ENCODE peak calls at places on chromosomes 16 and 17, in six cellular contexts. One of them, this sample, is unnamed.

GRCh38 chr17:76048711-76049110 is 21.6 kb upstream of the EVPL start:
- DNase-seq in left ventricle myocardium inferior: no peak
- DNase-seq in neural progenitor cell: no peak
- DNase-seq in aorta: no peak
- DNase-seq in hepatocyte: no peak
- DNase-seq in body of pancreas: no peak
- DNase-seq in this sample: no peak

GRCh38 chr17:20096430-20096829 is 87.3 kb downstream of the SPECC1 start:
- DNase-seq in left ventricle myocardium inferior: peak; percentile 57
- DNase-seq in neural progenitor cell: no peak
- DNase-seq in aorta: no peak
- DNase-seq in hepatocyte: no peak
- DNase-seq in body of pancreas: no peak
- DNase-seq in this sample: no peak

GRCh38 chr17:61411114-61411943 is 11.7 kb downstream of the TBX2 start:
- DNase-seq in left ventricle myocardium inferior: no peak
- DNase-seq in neural progenitor cell: peak; percentile 87
- DNase-seq in aorta: peak; percentile 77
- DNase-seq in hepatocyte: peak; percentile 79
- DNase-seq in body of pancreas: no peak
- DNase-seq in this sample: peak; percentile 51

GRCh38 chr17:65666869-65667268 is 105.4 kb upstream of the AXIN2 start:
- DNase-seq in left ventricle myocardium inferior: no peak
- DNase-seq in neural progenitor cell: peak; percentile 87
- DNase-seq in aorta: no peak
- DNase-seq in hepatocyte: no peak
- DNase-seq in body of pancreas: no peak
- DNase-seq in this sample: no peak

GRCh38 chr17:72004011-72004427 is 116.8 kb upstream of the SOX9 start:
- DNase-seq in left ventricle myocardium inferior: no peak
- DNase-seq in neural progenitor cell: no peak
- DNase-seq in aorta: no peak
- DNase-seq in hepatocyte: no peak
- DNase-seq in body of pancreas: no peak
- DNase-seq in this sample: no peak

GRCh38 chr16:23469814-23470213 is 16.8 kb upstream of the COG7 start:
- DNase-seq in left ventricle myocardium inferior: no peak
- DNase-seq in neural progenitor cell: no peak
- DNase-seq in aorta: no peak
- DNase-seq in hepatocyte: no peak
- DNase-seq in body of pancreas: peak; percentile 71
- DNase-seq in this sample: no peak

GRCh38 chr17:57986841-57987581 is 1.0 kb downstream of the VEZF1 start:
- DNase-seq in left ventricle myocardium inferior: peak; percentile 40
- DNase-seq in neural progenitor cell: peak; percentile 78
- DNase-seq in aorta: peak; percentile 61
- DNase-seq in hepatocyte: peak; percentile 81
- DNase-seq in body of pancreas: peak; percentile 48
- DNase-seq in this sample: peak; percentile 46

GRCh38 chr16:64356267-64356666 is 765.6 kb downstream of the CDH11 start:
- DNase-seq in left ventricle myocardium inferior: no peak
- DNase-seq in neural progenitor cell: no peak
- DNase-seq in aorta: no peak
- DNase-seq in hepatocyte: peak; percentile 50
- DNase-seq in body of pancreas: no peak
- DNase-seq in this sample: no peak

GRCh38 chr17:74523308-74523707 is 8.0 kb downstream of the CD300LB start:
- DNase-seq in left ventricle myocardium inferior: no peak
- DNase-seq in neural progenitor cell: no peak
- DNase-seq in aorta: no peak
- DNase-seq in hepatocyte: no peak
- DNase-seq in body of pancreas: no peak
- DNase-seq in this sample: no peak

GRCh38 chr17:512926-513325 is 160.3 kb upstream of the RPH3AL start:
- DNase-seq in left ventricle myocardium inferior: no peak
- DNase-seq in neural progenitor cell: no peak
- DNase-seq in aorta: no peak
- DNase-seq in hepatocyte: no peak
- DNase-seq in body of pancreas: peak; percentile 37
- DNase-seq in this sample: no peak

GRCh38 chr16:48064971-48065370 is 90.8 kb downstream of the ABCC12 start:
- DNase-seq in left ventricle myocardium inferior: no peak
- DNase-seq in neural progenitor cell: no peak
- DNase-seq in aorta: no peak
- DNase-seq in hepatocyte: no peak
- DNase-seq in body of pancreas: no peak
- DNase-seq in this sample: no peak

GRCh38 chr16:20879175-20880053 is 20.7 kb downstream of the DCUN1D3 start:
- DNase-seq in left ventricle myocardium inferior: no peak
- DNase-seq in neural progenitor cell: no peak
- DNase-seq in aorta: no peak
- DNase-seq in hepatocyte: no peak
- DNase-seq in body of pancreas: no peak
- DNase-seq in this sample: no peak

GRCh38 chr16:85090873-85091521 is 21.3 kb downstream of the CIBAR2 start:
- DNase-seq in left ventricle myocardium inferior: no peak
- DNase-seq in neural progenitor cell: no peak
- DNase-seq in aorta: no peak
- DNase-seq in hepatocyte: no peak
- DNase-seq in body of pancreas: peak; percentile 78
- DNase-seq in this sample: no peak

GRCh38 chr16:73226675-73227074 is 178.7 kb upstream of the ZFHX3 start:
- DNase-seq in left ventricle myocardium inferior: no peak
- DNase-seq in neural progenitor cell: no peak
- DNase-seq in aorta: no peak
- DNase-seq in hepatocyte: no peak
- DNase-seq in body of pancreas: no peak
- DNase-seq in this sample: no peak

GRCh38 chr17:46772013-46772878 is 46.2 kb downstream of the WNT3 start:
- DNase-seq in left ventricle myocardium inferior: peak; percentile 35
- DNase-seq in neural progenitor cell: peak; percentile 74
- DNase-seq in aorta: no peak
- DNase-seq in hepatocyte: peak; percentile 66
- DNase-seq in body of pancreas: peak; percentile 46
- DNase-seq in this sample: peak; percentile 41

DNA sequence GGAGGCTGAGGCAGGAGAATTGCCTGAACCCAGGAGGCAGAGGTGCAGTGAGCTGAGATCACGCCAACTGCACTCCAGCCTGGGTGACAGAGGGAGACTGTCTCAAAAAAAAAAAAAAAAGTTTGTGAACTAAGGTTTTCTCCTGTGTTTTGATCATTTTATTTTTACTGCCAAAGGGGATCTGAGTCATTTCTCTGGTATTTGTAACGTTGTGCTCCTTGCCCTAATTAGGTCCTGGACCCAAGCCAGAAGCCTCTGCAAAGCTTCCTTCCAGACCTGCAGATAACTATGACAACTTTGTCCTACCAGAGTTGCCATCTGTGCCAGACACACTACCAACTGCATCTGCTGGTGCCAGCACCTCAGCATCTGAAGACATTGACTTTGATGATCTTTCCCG is 32.1 kb downstream of the IST1 start:
- DNase-seq in left ventricle myocardium inferior: peak; percentile 45
- DNase-seq in neural progenitor cell: no peak
- DNase-seq in aorta: peak; percentile 73
- DNase-seq in hepatocyte: peak; percentile 60
- DNase-seq in body of pancreas: peak; percentile 48
- DNase-seq in this sample: peak; percentile 44
- H3K27ac ChIP-seq in left ventricle myocardium inferior: peak overlapping the region; percentile 83
- H3K27ac ChIP-seq in neural progenitor cell: no peak overlapping the region
- H3K27ac ChIP-seq in aorta: no peak overlapping the region
- H3K27ac ChIP-seq in hepatocyte: peak overlapping the region; percentile 67
- H3K27ac ChIP-seq in body of pancreas: peak overlapping the region; percentile 33
- H3K27ac ChIP-seq in this sample: no peak overlapping the region

GRCh38 chr17:59093702-59094231 is 12.9 kb downstream of the TRIM37 start:
- DNase-seq in left ventricle myocardium inferior: peak; percentile 41
- DNase-seq in neural progenitor cell: no peak
- DNase-seq in aorta: peak; percentile 73
- DNase-seq in hepatocyte: peak; percentile 22
- DNase-seq in body of pancreas: peak; percentile 37
- DNase-seq in this sample: no peak

GRCh38 chr17:59097876-59098275 is 8.8 kb downstream of the TRIM37 start:
- DNase-seq in left ventricle myocardium inferior: no peak
- DNase-seq in neural progenitor cell: no peak
- DNase-seq in aorta: no peak
- DNase-seq in hepatocyte: no peak
- DNase-seq in body of pancreas: no peak
- DNase-seq in this sample: no peak

GRCh38 chr17:59093145-59093701 is 13.5 kb downstream of the TRIM37 start:
- DNase-seq in left ventricle myocardium inferior: no peak
- DNase-seq in neural progenitor cell: no peak
- DNase-seq in aorta: no peak
- DNase-seq in hepatocyte: no peak
- DNase-seq in body of pancreas: no peak
- DNase-seq in this sample: no peak

DNA sequence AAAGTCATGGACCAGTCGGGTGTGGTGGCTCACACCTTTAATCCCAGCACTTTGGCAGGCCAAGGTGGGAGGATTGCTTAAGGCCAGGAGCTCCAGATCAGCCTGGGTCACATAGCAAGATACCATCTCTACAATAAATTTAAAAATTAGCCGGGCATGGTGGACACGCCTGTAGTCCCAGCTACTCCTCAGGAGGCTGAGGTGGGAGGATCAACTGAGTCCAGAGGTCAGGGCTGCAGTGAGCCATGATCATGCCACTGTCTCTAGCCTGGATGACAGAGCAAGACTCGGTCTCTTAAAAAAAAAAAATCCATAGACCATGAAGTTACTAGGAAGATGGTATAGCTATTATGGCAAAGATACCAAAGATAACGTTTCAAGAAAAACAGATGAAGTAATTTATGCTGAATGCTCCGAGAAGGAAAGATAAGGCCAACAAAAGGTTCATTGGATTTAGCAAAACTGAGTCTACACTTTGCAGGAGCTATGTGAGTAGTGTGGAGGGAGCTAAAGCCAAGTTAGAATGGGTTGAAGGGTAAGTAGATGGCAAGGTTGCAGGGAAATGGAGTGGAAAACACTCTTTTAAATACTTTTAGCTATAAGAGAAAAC is 11.7 kb downstream of the TRIM37 start:
- DNase-seq in left ventricle myocardium inferior: no peak
- DNase-seq in neural progenitor cell: no peak
- DNase-seq in aorta: no peak
- DNase-seq in hepatocyte: no peak
- DNase-seq in body of pancreas: no peak
- DNase-seq in this sample: no peak
- H3K27ac ChIP-seq in left ventricle myocardium inferior: peak overlapping the region; percentile 70
- H3K27ac ChIP-seq in neural progenitor cell: no peak overlapping the region
- H3K27ac ChIP-seq in aorta: no peak overlapping the region
- H3K27ac ChIP-seq in hepatocyte: peak overlapping the region; percentile 5
- H3K27ac ChIP-seq in body of pancreas: no peak overlapping the region
- H3K27ac ChIP-seq in this sample: no peak overlapping the region

DNA sequence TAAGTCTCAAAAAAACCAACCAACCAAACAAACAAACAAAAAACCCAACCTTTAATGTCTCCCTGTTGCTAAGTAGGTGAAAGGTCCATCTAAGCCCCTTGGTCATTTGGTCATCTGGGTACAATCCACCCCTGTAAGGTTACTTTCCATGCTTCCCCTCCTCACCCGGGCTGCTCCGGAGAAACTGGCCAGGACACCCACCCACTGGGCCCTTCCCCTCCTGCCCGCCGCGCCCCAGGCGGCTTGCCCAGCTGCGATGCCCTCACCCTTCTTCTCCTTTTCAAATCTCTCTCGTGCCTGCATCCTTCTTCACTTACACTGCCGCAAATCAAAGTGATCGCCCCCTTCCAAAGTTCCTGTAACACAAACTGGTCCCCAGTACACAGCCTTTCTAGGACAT is 2.0 kb downstream of the NTAN1 start:
- DNase-seq in left ventricle myocardium inferior: no peak
- DNase-seq in neural progenitor cell: no peak
- DNase-seq in aorta: peak; percentile 71
- DNase-seq in hepatocyte: no peak
- DNase-seq in body of pancreas: no peak
- DNase-seq in this sample: no peak
- H3K27ac ChIP-seq in left ventricle myocardium inferior: peak overlapping the region; percentile 92
- H3K27ac ChIP-seq in neural progenitor cell: no peak overlapping the region
- H3K27ac ChIP-seq in aorta: no peak overlapping the region
- H3K27ac ChIP-seq in hepatocyte: no peak overlapping the region
- H3K27ac ChIP-seq in body of pancreas: no peak overlapping the region
- H3K27ac ChIP-seq in this sample: no peak overlapping the region

DNA sequence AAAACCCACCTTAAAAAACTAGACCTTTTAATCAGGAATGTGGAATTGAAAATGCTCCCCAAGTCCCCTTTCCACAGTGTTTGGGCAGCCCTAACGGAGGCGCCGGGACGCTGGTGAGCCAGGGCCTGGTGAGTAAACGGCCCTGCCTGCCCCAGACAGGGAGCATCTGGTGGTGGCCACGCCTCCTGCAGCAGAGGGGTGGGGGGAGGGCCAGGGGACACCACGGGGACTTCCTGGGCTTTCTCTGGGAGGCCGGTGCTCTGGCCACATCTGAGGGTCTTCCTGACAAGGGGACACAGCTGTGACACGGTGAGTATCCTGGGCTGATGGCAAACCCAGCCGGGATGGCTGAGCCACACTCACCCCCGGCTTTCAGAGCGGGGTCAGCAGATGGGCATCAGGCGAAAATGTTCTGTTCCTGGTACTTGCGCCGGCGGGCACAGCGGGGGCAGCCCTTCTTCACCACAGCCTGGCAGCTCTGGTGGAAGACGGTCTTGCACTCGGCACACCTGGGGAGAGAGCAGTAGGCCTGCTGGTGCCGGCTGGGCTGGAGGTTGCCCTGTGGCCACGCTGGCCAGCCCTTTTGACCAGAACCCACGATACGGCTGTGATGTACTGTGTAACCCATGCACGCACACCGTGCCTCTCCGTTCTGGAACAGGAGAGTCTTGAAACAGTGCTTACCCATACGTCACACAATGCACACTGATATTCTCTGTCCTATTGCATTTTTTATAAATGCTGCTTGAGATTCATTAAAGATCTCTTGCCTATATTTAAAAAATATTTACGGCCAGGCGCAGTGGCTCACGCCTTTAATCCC is 5.0 kb upstream of the ARHGAP27 start:
- DNase-seq in left ventricle myocardium inferior: no peak
- DNase-seq in neural progenitor cell: no peak
- DNase-seq in aorta: no peak
- DNase-seq in hepatocyte: no peak
- DNase-seq in body of pancreas: no peak
- DNase-seq in this sample: no peak
- H3K27ac ChIP-seq in left ventricle myocardium inferior: no peak overlapping the region
- H3K27ac ChIP-seq in neural progenitor cell: no peak overlapping the region
- H3K27ac ChIP-seq in aorta: no peak overlapping the region
- H3K27ac ChIP-seq in hepatocyte: no peak overlapping the region
- H3K27ac ChIP-seq in body of pancreas: no peak overlapping the region
- H3K27ac ChIP-seq in this sample: no peak overlapping the region

GRCh38 chr17:50863931-50864330 is 2.2 kb downstream of the TOB1 start:
- DNase-seq in left ventricle myocardium inferior: no peak
- DNase-seq in neural progenitor cell: no peak
- DNase-seq in aorta: no peak
- DNase-seq in hepatocyte: no peak
- DNase-seq in body of pancreas: no peak
- DNase-seq in this sample: no peak

GRCh38 chr17:50861822-50862528 is 4.2 kb downstream of the TOB1 start:
- DNase-seq in left ventricle myocardium inferior: no peak
- DNase-seq in neural progenitor cell: no peak
- DNase-seq in aorta: no peak
- DNase-seq in hepatocyte: no peak
- DNase-seq in body of pancreas: no peak
- DNase-seq in this sample: no peak

GRCh38 chr17:50864747-50865059 is 1.5 kb downstream of the TOB1 start:
- DNase-seq in left ventricle myocardium inferior: no peak
- DNase-seq in neural progenitor cell: peak; percentile 40
- DNase-seq in aorta: no peak
- DNase-seq in hepatocyte: no peak
- DNase-seq in body of pancreas: peak; percentile 36
- DNase-seq in this sample: no peak

GRCh38 chr17:50865060-50865867 is 890 bp downstream of the TOB1 start:
- DNase-seq in left ventricle myocardium inferior: peak; percentile 64
- DNase-seq in neural progenitor cell: peak; percentile 82
- DNase-seq in aorta: peak; percentile 67
- DNase-seq in hepatocyte: peak; percentile 67
- DNase-seq in body of pancreas: peak; percentile 71
- DNase-seq in this sample: peak; percentile 64

GRCh38 chr17:50863221-50863843 is 2.8 kb downstream of the TOB1 start:
- DNase-seq in left ventricle myocardium inferior: no peak
- DNase-seq in neural progenitor cell: peak; percentile 69
- DNase-seq in aorta: peak; percentile 65
- DNase-seq in hepatocyte: peak; percentile 60
- DNase-seq in body of pancreas: peak; percentile 72
- DNase-seq in this sample: peak; percentile 59
- H3K27ac ChIP-seq in left ventricle myocardium inferior: peak overlapping the region; percentile 99
- H3K27ac ChIP-seq in neural progenitor cell: no peak overlapping the region
- H3K27ac ChIP-seq in aorta: peak overlapping the region; percentile 52
- H3K27ac ChIP-seq in hepatocyte: peak overlapping the region; percentile 98
- H3K27ac ChIP-seq in body of pancreas: peak overlapping the region; percentile 99
- H3K27ac ChIP-seq in this sample: peak overlapping the region; percentile 99